ENCODE peak calls at places on chromosome 6, in eight cellular contexts. M is retinal pigment epithelial cell; L is A172; N is endothelial cell; C is aorta; W is effector memory CD4-positive, alpha-beta T cell; E is NCI-H446; X is cardiac fibroblast. R is an unnamed sample.
A peak's percentile ranks its signal among the peaks of the same experiment; 100 is the strongest.

GRCh38 chr6:160523223-160523622 is 140.9 kb downstream of the LPA start:
- DNase-seq in M (no peak), L (no peak), N (no peak), C (no peak), W (no peak), E (no peak), X (no peak), R (no peak)

GRCh38 chr6:16523550-16524379 is 237.5 kb downstream of the ATXN1 start:
- DNase-seq in M (no peak), L (peak; percentile 85), N (no peak), C (no peak), W (no peak), E (no peak), X (peak; percentile 85), R (no peak)

GRCh38 chr6:74087898-74088297 is 391.9 kb downstream of the CD109 start:
- DNase-seq in M (no peak), L (no peak), N (no peak), C (no peak), W (no peak), E (no peak), X (peak; percentile 44), R (no peak)

GRCh38 chr6:135936606-135937005 is 85.1 kb downstream of the PDE7B start:
- DNase-seq in M (peak; percentile 70), L (peak; percentile 73), N (no peak), C (no peak), W (no peak), E (peak; percentile 79), X (peak; percentile 98), R (no peak)

GRCh38 chr6:51429042-51429712 is 610.5 kb downstream of the TFAP2B start:
- DNase-seq in M (no peak), L (no peak), N (no peak), C (no peak), W (no peak), E (no peak), X (no peak), R (no peak)

GRCh38 chr6:20070047-20070446 is 142.2 kb downstream of the MBOAT1 start:
- DNase-seq in M (no peak), L (no peak), N (no peak), C (no peak), W (no peak), E (no peak), X (no peak), R (no peak)

GRCh38 chr6:32637219-32637880 is at the start of gene HLA-DQA1:
- DNase-seq in M (no peak), L (no peak), N (no peak), C (no peak), W (no peak), E (no peak), X (no peak), R (peak; percentile 32)

GRCh38 chr6:75116946-75117345 is 88.9 kb downstream of the COL12A1 start:
- DNase-seq in M (no peak), L (no peak), N (no peak), C (no peak), W (no peak), E (no peak), X (peak; percentile 55), R (no peak)

GRCh38 chr6:67812125-67812524 is 823.0 kb upstream of the ADGRB3 start:
- DNase-seq in M (no peak), L (no peak), N (no peak), C (no peak), W (no peak), E (no peak), X (no peak), R (no peak)

GRCh38 chr6:33190504-33191107 is 1.7 kb downstream of the COL11A2 start:
- DNase-seq in M (no peak), L (no peak), N (no peak), C (no peak), W (no peak), E (no peak), X (no peak), R (peak; percentile 43)

GRCh38 chr6:28839443-28840120 is 84.2 kb downstream of the TRIM27 start:
- DNase-seq in M (no peak), L (no peak), N (no peak), C (no peak), W (no peak), E (no peak), X (no peak), R (no peak)

GRCh38 chr6:167093922-167094432 is 28.9 kb upstream of the CCR6 start:
- DNase-seq in M (no peak), L (no peak), N (no peak), C (no peak), W (peak; percentile 69), E (no peak), X (no peak), R (peak; percentile 80)

GRCh38 chr6:62298745-62299392 is 12.8 kb upstream of the KHDRBS2 start:
- DNase-seq in M (no peak), L (no peak), N (no peak), C (no peak), W (no peak), E (no peak), X (no peak), R (no peak)

GRCh38 chr6:75201901-75202672 is 3.8 kb downstream of the COL12A1 start:
- DNase-seq in M (no peak), L (no peak), N (peak; percentile 32), C (peak; percentile 74), W (no peak), E (no peak), X (peak; percentile 23), R (peak; percentile 49)

GRCh38 chr6:485655-486054 is 94.1 kb downstream of the IRF4 start:
- DNase-seq in M (no peak), L (no peak), N (no peak), C (no peak), W (no peak), E (no peak), X (no peak), R (no peak)

GRCh38 chr6:41528409-41528963 is 17.7 kb upstream of the FOXP4 start:
- DNase-seq in M (no peak), L (no peak), N (no peak), C (no peak), W (no peak), E (no peak), X (no peak), R (no peak)

GRCh38 chr6:28553986-28554881 is 28.6 kb downstream of the GPX5 start:
- DNase-seq in M (no peak), L (no peak), N (no peak), C (no peak), W (no peak), E (no peak), X (no peak), R (no peak)

GRCh38 chr6:7673063-7673536 is 52.8 kb upstream of the BMP6 start:
- DNase-seq in M (peak; percentile 18), L (peak; percentile 61), N (peak; percentile 28), C (no peak), W (no peak), E (no peak), X (peak; percentile 71), R (peak; percentile 38)

GRCh38 chr6:100657678-100658330 is 193.1 kb upstream of the SIM1 start:
- DNase-seq in M (no peak), L (peak; percentile 56), N (no peak), C (no peak), W (no peak), E (no peak), X (peak; percentile 37), R (no peak)

GRCh38 chr6:115891111-115891669 is 169.5 kb downstream of the FRK start:
- DNase-seq in M (no peak), L (peak; percentile 51), N (no peak), C (no peak), W (no peak), E (no peak), X (peak; percentile 65), R (no peak)

R was measured in left lung.